ENCODE peak calls at places on chromosomes 3 and 15, in seven cellular contexts. Z is putamen; U is CD8-positive, alpha-beta memory T cell; M is pulmonary artery endothelial cell; G is GM12892; C is hypothalamus; K is mucosa of gallbladder. B is an unnamed sample.

GRCh38 chr3:123310186-123310585 is 108.4 kb downstream of the SEC22A start:
- DNase-seq in Z (no peak), U (no peak), M (no peak), G (no peak), C (no peak), K (no peak), B (no peak)

GRCh38 chr15:55999635-56000034 is 6.2 kb upstream of the NEDD4 start:
- DNase-seq in Z (no peak), U (no peak), M (no peak), G (no peak), C (no peak), K (no peak), B (no peak)

GRCh38 chr3:45387636-45388348 is 584 bp upstream of the LARS2 start:
- DNase-seq in Z (no peak), U (peak), M (no peak), G (no peak), C (no peak), K (peak), B (no peak)

GRCh38 chr3:181727122-181728036 is 15.7 kb downstream of the SOX2 start:
- DNase-seq in Z (no peak), U (no peak), M (no peak), G (no peak), C (no peak), K (no peak), B (no peak)

GRCh38 chr3:57130426-57131209 is 34.5 kb downstream of the IL17RD start:
- DNase-seq in Z (no peak), U (no peak), M (no peak), G (no peak), C (no peak), K (no peak), B (no peak)

GRCh38 chr15:28086175-28086703 is 12.9 kb downstream of the OCA2 start:
- DNase-seq in Z (no peak), U (peak), M (peak), G (no peak), C (no peak), K (peak), B (no peak)

GRCh38 chr3:122961146-122961545 is 66.4 kb downstream of the SEMA5B start:
- DNase-seq in Z (no peak), U (no peak), M (no peak), G (no peak), C (no peak), K (no peak), B (no peak)

GRCh38 chr15:27410986-27411385 is 440.0 kb downstream of the GABRG3 start:
- DNase-seq in Z (no peak), U (no peak), M (no peak), G (no peak), C (no peak), K (no peak), B (no peak)

GRCh38 chr15:40936709-40937666 is 7.8 kb downstream of the DLL4 start:
- DNase-seq in Z (no peak), U (no peak), M (no peak), G (no peak), C (no peak), K (no peak), B (no peak)

GRCh38 chr3:43389388-43390254 is 103.3 kb downstream of the SNRK start:
- DNase-seq in Z (peak), U (peak), M (peak), G (no peak), C (no peak), K (peak), B (peak)

GRCh38 chr15:91605576-91605975 is 247.9 kb upstream of the SLCO3A1 start:
- DNase-seq in Z (no peak), U (no peak), M (no peak), G (no peak), C (no peak), K (no peak), B (no peak)

GRCh38 chr3:186821429-186822367 is 15.4 kb upstream of the RFC4 start:
- DNase-seq in Z (no peak), U (no peak), M (peak), G (no peak), C (no peak), K (no peak), B (no peak)

GRCh38 chr3:47664519-47664918 is 85.9 kb upstream of the CSPG5 start:
- DNase-seq in Z (no peak), U (no peak), M (no peak), G (peak), C (no peak), K (no peak), B (no peak)

GRCh38 chr15:57263520-57263919 is 112.8 kb upstream of the CGNL1 start:
- DNase-seq in Z (no peak), U (no peak), M (no peak), G (no peak), C (no peak), K (no peak), B (no peak)

GRCh38 chr15:66755298-66756068 is 53.4 kb downstream of the SMAD6 start:
- DNase-seq in Z (no peak), U (no peak), M (no peak), G (no peak), C (no peak), K (no peak), B (no peak)

GRCh38 chr15:84387086-84387485 is 151.5 kb downstream of the GOLGA6L4 start:
- DNase-seq in Z (no peak), U (no peak), M (no peak), G (no peak), C (no peak), K (no peak), B (no peak)

GRCh38 chr3:138066972-138067371 is 48.4 kb downstream of the DZIP1L start:
- DNase-seq in Z (no peak), U (no peak), M (no peak), G (no peak), C (no peak), K (no peak), B (no peak)

GRCh38 chr3:103991461-103992115 is 1375.1 kb upstream of the ALCAM start:
- DNase-seq in Z (no peak), U (no peak), M (no peak), G (no peak), C (no peak), K (no peak), B (no peak)

GRCh38 chr15:73704869-73705645 is 20.9 kb downstream of the CD276 start:
- DNase-seq in Z (no peak), U (peak), M (no peak), G (peak), C (peak), K (peak), B (peak)

GRCh38 chr15:74251187-74251811 is 15.2 kb downstream of the CCDC33 start:
- DNase-seq in Z (peak), U (no peak), M (no peak), G (no peak), C (peak), K (peak), B (no peak)

GRCh38 chr15:60115579-60116415 is 111.7 kb downstream of the FOXB1 start:
- DNase-seq in Z (no peak), U (no peak), M (no peak), G (no peak), C (no peak), K (no peak), B (no peak)

GRCh38 chr3:13332158-13332557 is 88.0 kb downstream of the NUP210 start:
- DNase-seq in Z (no peak), U (no peak), M (no peak), G (peak), C (no peak), K (no peak), B (no peak)

GRCh38 chr3:38805765-38806386 is 10.1 kb downstream of the SCN10A start:
- DNase-seq in Z (peak), U (no peak), M (peak), G (peak), C (no peak), K (peak), B (no peak)

GRCh38 chr3:134753999-134754742 is 40.9 kb upstream of the EPHB1 start:
- DNase-seq in Z (no peak), U (no peak), M (no peak), G (no peak), C (no peak), K (no peak), B (no peak)

GRCh38 chr3:58948018-58948417 is 101.8 kb downstream of the CFAP20DC start:
- DNase-seq in Z (no peak), U (no peak), M (no peak), G (no peak), C (no peak), K (no peak), B (no peak)

B was measured in stimulated activated naive CD4-positive, alpha-beta T cell.